ENCODE peak calls at places on chromosome 9, in nine cellular contexts. S is GM23248, B is HepG2, C is H9, W is endodermal cell, V is HCT116, E is astrocyte, X is MM.1S, T is PC-3. Q is an unnamed sample.

GRCh38 chr9:76615149-76615548 is 149.1 kb upstream of the PCA3 start:
- DNase-seq in S (no peak), B (peak; percentile 8), C (no peak), W (no peak), V (no peak), E (no peak), X (no peak), T (no peak), Q (no peak)

GRCh38 chr9:27181381-27181780 is 72.4 kb downstream of the TEK start:
- DNase-seq in S (peak; percentile 84), B (no peak), C (no peak), W (no peak), V (no peak), E (peak; percentile 82), X (no peak), T (peak; percentile 86), Q (peak; percentile 41)

GRCh38 chr9:69181908-69182353 is 7.9 kb downstream of the TJP2 start:
- DNase-seq in S (no peak), B (no peak), C (no peak), W (no peak), V (no peak), E (no peak), X (no peak), T (no peak), Q (no peak)

GRCh38 chr9:84775056-84775648 is 105.6 kb downstream of the NTRK2 start:
- DNase-seq in S (no peak), B (no peak), C (no peak), W (no peak), V (no peak), E (no peak), X (no peak), T (no peak), Q (no peak)

GRCh38 chr9:138009016-138009415 is 131.4 kb downstream of the CACNA1B start:
- DNase-seq in S (no peak), B (no peak), C (peak; percentile 17), W (peak; percentile 32), V (no peak), E (no peak), X (no peak), T (no peak), Q (no peak)

GRCh38 chr9:16002816-16003215 is 450.0 kb downstream of the CCDC171 start:
- DNase-seq in S (peak; percentile 35), B (no peak), C (no peak), W (no peak), V (no peak), E (peak; percentile 23), X (no peak), T (peak; percentile 47), Q (no peak)

GRCh38 chr9:81604306-81605153 is 84.8 kb downstream of the TLE1 start:
- DNase-seq in S (no peak), B (no peak), C (no peak), W (no peak), V (no peak), E (peak; percentile 79), X (no peak), T (no peak), Q (no peak)

GRCh38 chr9:19224563-19224962 is 5.9 kb upstream of the DENND4C start:
- DNase-seq in S (no peak), B (no peak), C (no peak), W (no peak), V (no peak), E (no peak), X (no peak), T (no peak), Q (no peak)

GRCh38 chr9:32589083-32589713 is 16.2 kb upstream of the NDUFB6 start:
- DNase-seq in S (peak; percentile 71), B (peak; percentile 28), C (no peak), W (no peak), V (peak; percentile 38), E (peak; percentile 56), X (peak; percentile 67), T (peak; percentile 68), Q (no peak)

GRCh38 chr9:137447722-137448568 is 6.8 kb upstream of the ENTPD8 start:
- DNase-seq in S (no peak), B (no peak), C (no peak), W (no peak), V (no peak), E (no peak), X (no peak), T (no peak), Q (no peak)

GRCh38 chr9:107309271-107309670 is 26.2 kb downstream of the RAD23B start:
- DNase-seq in S (no peak), B (no peak), C (no peak), W (no peak), V (no peak), E (peak; percentile 92), X (no peak), T (no peak), Q (no peak)

GRCh38 chr9:107283621-107284616 is 840 bp downstream of the RAD23B start:
- DNase-seq in S (peak; percentile 83), B (peak; percentile 73), C (peak; percentile 91), W (peak; percentile 92), V (peak; percentile 51), E (peak; percentile 64), X (peak; percentile 86), T (peak; percentile 77), Q (no peak)

GRCh38 chr9:78866228-78867132 is 569.6 kb downstream of the PSAT1 start:
- DNase-seq in S (peak; percentile 94), B (peak; percentile 2), C (no peak), W (no peak), V (peak; percentile 13), E (peak; percentile 97), X (no peak), T (peak; percentile 94), Q (peak; percentile 69)

DNA sequence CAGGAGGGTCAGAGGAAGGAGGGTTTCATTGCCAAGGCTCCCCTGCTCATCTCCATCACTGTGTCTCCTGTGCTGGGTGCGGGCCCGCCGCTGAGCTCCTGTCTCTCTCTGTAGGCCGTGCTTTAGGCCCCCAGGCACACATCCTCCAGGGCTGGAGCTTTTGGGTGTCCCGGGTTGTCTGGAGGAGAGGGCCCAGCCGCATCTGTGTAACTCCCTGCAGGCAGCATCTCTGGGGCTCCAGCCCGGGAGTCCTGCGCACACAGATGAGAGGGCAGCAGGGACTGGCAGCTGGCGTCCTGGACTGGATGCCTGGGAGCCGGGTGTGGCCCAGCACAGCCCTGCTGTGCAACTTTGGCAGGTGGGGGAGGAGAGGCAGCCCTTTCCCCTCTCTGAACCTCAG is 40.2 kb downstream of the LRSAM1 start:
- DNase-seq in S (no peak), B (no peak), C (no peak), W (no peak), V (no peak), E (no peak), X (no peak), T (no peak), Q (no peak)
- H3K9ac ChIP-seq in S (no peak overlapping the region), B (no peak overlapping the region), C (no peak overlapping the region), W (no peak overlapping the region), V (no peak overlapping the region), E (no peak overlapping the region), X (no peak overlapping the region), T (no peak overlapping the region), Q (no peak overlapping the region)

GRCh38 chr9:115606851-115607250 is 488.9 kb upstream of the TNC start:
- DNase-seq in S (peak; percentile 7), B (no peak), C (no peak), W (no peak), V (no peak), E (no peak), X (no peak), T (no peak), Q (no peak)
- H3K27ac ChIP-seq in S (no peak overlapping the region), B (no peak overlapping the region), C (no peak overlapping the region), W (no peak overlapping the region), V (no peak overlapping the region), E (no peak overlapping the region), X (no peak overlapping the region), T (no peak overlapping the region), Q (no peak overlapping the region)

DNA sequence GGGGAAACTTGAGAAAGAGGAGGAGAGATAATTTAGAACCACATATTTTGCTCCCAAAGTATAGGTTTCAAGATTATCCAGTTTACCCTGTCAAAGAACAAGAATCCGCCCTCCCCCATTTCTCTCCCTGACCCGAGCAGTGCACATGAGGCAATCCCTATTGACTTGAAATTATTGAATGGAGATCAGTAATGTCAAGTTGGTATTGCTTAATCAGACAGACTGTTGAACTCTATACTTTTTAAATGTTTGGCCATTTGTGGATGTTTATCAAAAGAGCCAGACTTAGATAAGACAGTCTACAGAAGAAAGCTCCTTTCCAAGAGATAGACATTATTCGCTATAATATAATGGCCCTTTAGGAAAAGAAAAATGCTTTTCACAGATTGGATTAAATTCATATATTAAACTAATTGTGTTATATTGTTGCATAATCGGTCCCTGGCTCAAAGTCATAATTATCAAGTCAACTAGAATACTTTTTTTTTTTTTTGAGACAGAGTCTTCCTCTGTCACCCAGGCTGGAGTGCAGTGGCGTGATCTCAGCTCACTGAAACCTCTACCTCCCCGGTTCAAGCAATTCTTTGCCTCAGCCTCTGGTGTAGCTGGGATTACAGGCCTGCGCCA is 5.3 kb downstream of the SLC25A25 start:
- DNase-seq in S (peak; percentile 33), B (peak; percentile 85), C (no peak), W (no peak), V (no peak), E (no peak), X (no peak), T (no peak), Q (no peak)
- H3K9ac ChIP-seq in S (peak overlapping the region; percentile 52), B (peak overlapping the region; percentile 8), C (no peak overlapping the region), W (no peak overlapping the region), V (no peak overlapping the region), E (no peak overlapping the region), X (peak overlapping the region; percentile 62), T (no peak overlapping the region), Q (no peak overlapping the region)

DNA sequence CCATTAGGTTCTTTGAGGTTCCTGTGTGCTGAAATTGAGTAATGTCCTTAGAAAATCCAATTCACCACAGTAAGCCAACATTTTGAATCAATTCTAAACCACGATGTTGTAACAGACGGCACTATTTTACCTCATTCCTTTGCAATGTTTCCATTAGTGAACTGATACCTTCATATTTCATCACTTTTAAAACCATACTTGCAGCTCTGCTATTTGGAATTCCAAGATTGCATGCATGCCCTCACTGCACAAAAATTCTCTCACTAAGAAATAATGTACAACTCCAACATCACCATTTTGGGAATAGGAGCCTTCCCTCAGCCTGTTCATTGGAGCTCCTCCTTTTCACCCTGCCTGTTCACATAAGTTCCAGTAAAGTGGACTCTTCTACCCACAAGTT is 74.8 kb upstream of the TGFBR1 start:
- DNase-seq in S (peak; percentile 93), B (no peak), C (no peak), W (no peak), V (no peak), E (peak; percentile 99), X (no peak), T (no peak), Q (no peak)
- H3K27ac ChIP-seq in S (peak overlapping the region; percentile 77), B (no peak overlapping the region), C (no peak overlapping the region), W (no peak overlapping the region), V (no peak overlapping the region), E (peak overlapping the region; percentile 81), X (no peak overlapping the region), T (no peak overlapping the region), Q (no peak overlapping the region)

GRCh38 chr9:89677696-89678393 is 73.0 kb downstream of the GADD45G start:
- DNase-seq in S (no peak), B (no peak), C (peak; percentile 92), W (peak; percentile 79), V (no peak), E (no peak), X (no peak), T (no peak), Q (no peak)
- H3K9ac ChIP-seq in S (no peak overlapping the region), B (no peak overlapping the region), C (no peak overlapping the region), W (no peak overlapping the region), V (no peak overlapping the region), E (no peak overlapping the region), X (no peak overlapping the region), T (no peak overlapping the region), Q (no peak overlapping the region)

Q was measured in keratinocyte.